ENCODE peak calls at places on chromosomes 12 and 14, in nine cellular contexts. One of them, this sample, is unnamed.

GRCh38 chr12:9872743-9873142 is 3.6 kb upstream of the CLEC2B start:
- DNase-seq in cardiac fibroblast: no peak
- DNase-seq in dorsolateral prefrontal cortex: no peak
- DNase-seq in mammary epithelial cell: peak
- DNase-seq in AG10803: no peak
- DNase-seq in HFFc6: no peak
- DNase-seq in B cell: no peak
- DNase-seq in tibial artery: no peak
- DNase-seq in fibroblast of the aortic adventitia: no peak
- DNase-seq in this sample: no peak

GRCh38 chr12:3885179-3886094 is 12.2 kb upstream of the PARP11 start:
- DNase-seq in cardiac fibroblast: peak
- DNase-seq in dorsolateral prefrontal cortex: no peak
- DNase-seq in mammary epithelial cell: peak
- DNase-seq in AG10803: peak
- DNase-seq in HFFc6: peak
- DNase-seq in B cell: no peak
- DNase-seq in tibial artery: peak
- DNase-seq in fibroblast of the aortic adventitia: peak
- DNase-seq in this sample: no peak

GRCh38 chr14:104966261-104967143 is 11.7 kb downstream of the AHNAK2 start:
- DNase-seq in cardiac fibroblast: no peak
- DNase-seq in dorsolateral prefrontal cortex: no peak
- DNase-seq in mammary epithelial cell: no peak
- DNase-seq in AG10803: no peak
- DNase-seq in HFFc6: no peak
- DNase-seq in B cell: no peak
- DNase-seq in tibial artery: no peak
- DNase-seq in fibroblast of the aortic adventitia: no peak
- DNase-seq in this sample: peak

GRCh38 chr14:82911930-82912329 is 1378.3 kb upstream of the SEL1L start:
- DNase-seq in cardiac fibroblast: no peak
- DNase-seq in dorsolateral prefrontal cortex: no peak
- DNase-seq in mammary epithelial cell: no peak
- DNase-seq in AG10803: no peak
- DNase-seq in HFFc6: no peak
- DNase-seq in B cell: no peak
- DNase-seq in tibial artery: no peak
- DNase-seq in fibroblast of the aortic adventitia: no peak
- DNase-seq in this sample: no peak

GRCh38 chr14:94048676-94049624 is 22.8 kb downstream of the OTUB2 start:
- DNase-seq in cardiac fibroblast: no peak
- DNase-seq in dorsolateral prefrontal cortex: no peak
- DNase-seq in mammary epithelial cell: no peak
- DNase-seq in AG10803: no peak
- DNase-seq in HFFc6: no peak
- DNase-seq in B cell: no peak
- DNase-seq in tibial artery: no peak
- DNase-seq in fibroblast of the aortic adventitia: no peak
- DNase-seq in this sample: no peak

GRCh38 chr12:94140556-94140955 is 7.8 kb upstream of the PLXNC1 start:
- DNase-seq in cardiac fibroblast: peak
- DNase-seq in dorsolateral prefrontal cortex: no peak
- DNase-seq in mammary epithelial cell: no peak
- DNase-seq in AG10803: peak
- DNase-seq in HFFc6: peak
- DNase-seq in B cell: no peak
- DNase-seq in tibial artery: no peak
- DNase-seq in fibroblast of the aortic adventitia: no peak
- DNase-seq in this sample: no peak

GRCh38 chr14:92515510-92516343 is 2.1 kb downstream of the RIN3 start:
- DNase-seq in cardiac fibroblast: no peak
- DNase-seq in dorsolateral prefrontal cortex: no peak
- DNase-seq in mammary epithelial cell: no peak
- DNase-seq in AG10803: no peak
- DNase-seq in HFFc6: no peak
- DNase-seq in B cell: no peak
- DNase-seq in tibial artery: no peak
- DNase-seq in fibroblast of the aortic adventitia: no peak
- DNase-seq in this sample: no peak

GRCh38 chr12:106128526-106129430 is 10.0 kb downstream of the NUAK1 start:
- DNase-seq in cardiac fibroblast: no peak
- DNase-seq in dorsolateral prefrontal cortex: no peak
- DNase-seq in mammary epithelial cell: no peak
- DNase-seq in AG10803: no peak
- DNase-seq in HFFc6: no peak
- DNase-seq in B cell: no peak
- DNase-seq in tibial artery: no peak
- DNase-seq in fibroblast of the aortic adventitia: no peak
- DNase-seq in this sample: no peak

GRCh38 chr14:85439696-85440328 is 90.1 kb upstream of the FLRT2 start:
- DNase-seq in cardiac fibroblast: peak
- DNase-seq in dorsolateral prefrontal cortex: no peak
- DNase-seq in mammary epithelial cell: peak
- DNase-seq in AG10803: peak
- DNase-seq in HFFc6: peak
- DNase-seq in B cell: no peak
- DNase-seq in tibial artery: no peak
- DNase-seq in fibroblast of the aortic adventitia: peak
- DNase-seq in this sample: no peak

GRCh38 chr14:64758025-64758521 is 53.8 kb downstream of the PLEKHG3 start:
- DNase-seq in cardiac fibroblast: peak
- DNase-seq in dorsolateral prefrontal cortex: no peak
- DNase-seq in mammary epithelial cell: peak
- DNase-seq in AG10803: peak
- DNase-seq in HFFc6: no peak
- DNase-seq in B cell: no peak
- DNase-seq in tibial artery: no peak
- DNase-seq in fibroblast of the aortic adventitia: peak
- DNase-seq in this sample: peak

GRCh38 chr12:30965613-30965985 is 39.1 kb downstream of the TSPAN11 start:
- DNase-seq in cardiac fibroblast: no peak
- DNase-seq in dorsolateral prefrontal cortex: no peak
- DNase-seq in mammary epithelial cell: no peak
- DNase-seq in AG10803: no peak
- DNase-seq in HFFc6: no peak
- DNase-seq in B cell: no peak
- DNase-seq in tibial artery: no peak
- DNase-seq in fibroblast of the aortic adventitia: no peak
- DNase-seq in this sample: no peak

GRCh38 chr14:96052541-96053105 is 13.5 kb downstream of the C14orf132 start:
- DNase-seq in cardiac fibroblast: no peak
- DNase-seq in dorsolateral prefrontal cortex: no peak
- DNase-seq in mammary epithelial cell: no peak
- DNase-seq in AG10803: no peak
- DNase-seq in HFFc6: peak
- DNase-seq in B cell: no peak
- DNase-seq in tibial artery: no peak
- DNase-seq in fibroblast of the aortic adventitia: no peak
- DNase-seq in this sample: no peak

GRCh38 chr12:19957578-19957977 is 410.8 kb upstream of the PDE3A start:
- DNase-seq in cardiac fibroblast: no peak
- DNase-seq in dorsolateral prefrontal cortex: no peak
- DNase-seq in mammary epithelial cell: no peak
- DNase-seq in AG10803: peak
- DNase-seq in HFFc6: no peak
- DNase-seq in B cell: no peak
- DNase-seq in tibial artery: no peak
- DNase-seq in fibroblast of the aortic adventitia: no peak
- DNase-seq in this sample: no peak

GRCh38 chr12:103848917-103849491 is 8.0 kb upstream of the NT5DC3 start:
- DNase-seq in cardiac fibroblast: peak
- DNase-seq in dorsolateral prefrontal cortex: no peak
- DNase-seq in mammary epithelial cell: no peak
- DNase-seq in AG10803: no peak
- DNase-seq in HFFc6: no peak
- DNase-seq in B cell: no peak
- DNase-seq in tibial artery: peak
- DNase-seq in fibroblast of the aortic adventitia: peak
- DNase-seq in this sample: no peak

GRCh38 chr12:27969011-27969900 is 3.3 kb downstream of the PTHLH start:
- DNase-seq in cardiac fibroblast: peak
- DNase-seq in dorsolateral prefrontal cortex: no peak
- DNase-seq in mammary epithelial cell: no peak
- DNase-seq in AG10803: no peak
- DNase-seq in HFFc6: peak
- DNase-seq in B cell: no peak
- DNase-seq in tibial artery: peak
- DNase-seq in fibroblast of the aortic adventitia: peak
- DNase-seq in this sample: no peak

GRCh38 chr12:15001733-15002471 is 29.1 kb downstream of the PDE6H start:
- DNase-seq in cardiac fibroblast: peak
- DNase-seq in dorsolateral prefrontal cortex: peak
- DNase-seq in mammary epithelial cell: no peak
- DNase-seq in AG10803: peak
- DNase-seq in HFFc6: no peak
- DNase-seq in B cell: no peak
- DNase-seq in tibial artery: peak
- DNase-seq in fibroblast of the aortic adventitia: peak
- DNase-seq in this sample: no peak

GRCh38 chr12:124848621-124849380 is 14.9 kb downstream of the SCARB1 start:
- DNase-seq in cardiac fibroblast: no peak
- DNase-seq in dorsolateral prefrontal cortex: peak
- DNase-seq in mammary epithelial cell: no peak
- DNase-seq in AG10803: peak
- DNase-seq in HFFc6: no peak
- DNase-seq in B cell: no peak
- DNase-seq in tibial artery: no peak
- DNase-seq in fibroblast of the aortic adventitia: no peak
- DNase-seq in this sample: no peak

GRCh38 chr12:19689801-19690472 is 250.6 kb downstream of the AEBP2 start:
- DNase-seq in cardiac fibroblast: no peak
- DNase-seq in dorsolateral prefrontal cortex: no peak
- DNase-seq in mammary epithelial cell: peak
- DNase-seq in AG10803: no peak
- DNase-seq in HFFc6: no peak
- DNase-seq in B cell: no peak
- DNase-seq in tibial artery: no peak
- DNase-seq in fibroblast of the aortic adventitia: no peak
- DNase-seq in this sample: no peak

GRCh38 chr14:30708157-30708556 is 86.0 kb downstream of the SCFD1 start:
- DNase-seq in cardiac fibroblast: no peak
- DNase-seq in dorsolateral prefrontal cortex: no peak
- DNase-seq in mammary epithelial cell: no peak
- DNase-seq in AG10803: no peak
- DNase-seq in HFFc6: no peak
- DNase-seq in B cell: no peak
- DNase-seq in tibial artery: no peak
- DNase-seq in fibroblast of the aortic adventitia: no peak
- DNase-seq in this sample: no peak
- TF ChIP-seq CTCF in cardiac fibroblast: no peak
- TF ChIP-seq CTCF in dorsolateral prefrontal cortex: no peak
- TF ChIP-seq CTCF in mammary epithelial cell: no peak
- TF ChIP-seq CTCF in AG10803: no peak
- TF ChIP-seq CTCF in HFFc6: no peak
- TF ChIP-seq CTCF in B cell: no peak
- TF ChIP-seq CTCF in tibial artery: no peak
- TF ChIP-seq CTCF in fibroblast of the aortic adventitia: no peak
- TF ChIP-seq CTCF in this sample: no peak

DNA sequence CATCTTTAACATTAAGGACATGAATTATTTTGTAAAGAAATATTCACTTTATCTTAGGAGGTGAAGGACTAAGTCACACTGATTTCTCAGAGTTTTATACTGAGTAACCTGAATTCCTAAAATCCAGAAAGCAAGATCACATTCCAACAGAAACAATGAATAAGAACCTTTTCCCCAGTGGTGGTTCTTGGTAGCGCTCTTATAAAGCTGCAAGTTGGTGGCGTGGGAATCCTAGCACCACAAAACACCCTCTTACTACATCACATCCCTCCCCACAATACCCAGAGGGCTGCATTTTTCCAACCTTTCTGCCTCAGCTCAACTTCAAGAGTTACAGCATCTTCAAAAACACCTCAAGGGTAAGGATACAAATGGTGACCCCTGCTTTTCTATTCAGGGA is 44.0 kb upstream of the SMUG1 start:
- DNase-seq in cardiac fibroblast: peak
- DNase-seq in dorsolateral prefrontal cortex: no peak
- DNase-seq in mammary epithelial cell: no peak
- DNase-seq in AG10803: peak
- DNase-seq in HFFc6: no peak
- DNase-seq in B cell: no peak
- DNase-seq in tibial artery: no peak
- DNase-seq in fibroblast of the aortic adventitia: peak
- DNase-seq in this sample: no peak
- TF ChIP-seq CTCF in cardiac fibroblast: peak
- TF ChIP-seq CTCF in dorsolateral prefrontal cortex: no peak
- TF ChIP-seq CTCF in mammary epithelial cell: peak
- TF ChIP-seq CTCF in AG10803: peak
- TF ChIP-seq CTCF in HFFc6: peak
- TF ChIP-seq CTCF in B cell: no peak
- TF ChIP-seq CTCF in tibial artery: peak
- TF ChIP-seq CTCF in fibroblast of the aortic adventitia: peak
- TF ChIP-seq CTCF in this sample: no peak

GRCh38 chr12:119720349-119720748 is 52.4 kb downstream of the PRKAB1 start:
- DNase-seq in cardiac fibroblast: no peak
- DNase-seq in dorsolateral prefrontal cortex: no peak
- DNase-seq in mammary epithelial cell: no peak
- DNase-seq in AG10803: no peak
- DNase-seq in HFFc6: no peak
- DNase-seq in B cell: no peak
- DNase-seq in tibial artery: no peak
- DNase-seq in fibroblast of the aortic adventitia: no peak
- DNase-seq in this sample: no peak
- TF ChIP-seq CTCF in cardiac fibroblast: no peak
- TF ChIP-seq CTCF in dorsolateral prefrontal cortex: no peak
- TF ChIP-seq CTCF in mammary epithelial cell: no peak
- TF ChIP-seq CTCF in AG10803: no peak
- TF ChIP-seq CTCF in HFFc6: no peak
- TF ChIP-seq CTCF in B cell: no peak
- TF ChIP-seq CTCF in tibial artery: no peak
- TF ChIP-seq CTCF in fibroblast of the aortic adventitia: no peak
- TF ChIP-seq CTCF in this sample: no peak

GRCh38 chr14:36068777-36069534 is 107.6 kb downstream of the PTCSC3 start:
- DNase-seq in cardiac fibroblast: peak
- DNase-seq in dorsolateral prefrontal cortex: no peak
- DNase-seq in mammary epithelial cell: peak
- DNase-seq in AG10803: peak
- DNase-seq in HFFc6: peak
- DNase-seq in B cell: no peak
- DNase-seq in tibial artery: no peak
- DNase-seq in fibroblast of the aortic adventitia: peak
- DNase-seq in this sample: no peak

GRCh38 chr14:36070056-36071043 is 106.2 kb downstream of the PTCSC3 start:
- DNase-seq in cardiac fibroblast: peak
- DNase-seq in dorsolateral prefrontal cortex: peak
- DNase-seq in mammary epithelial cell: peak
- DNase-seq in AG10803: peak
- DNase-seq in HFFc6: peak
- DNase-seq in B cell: no peak
- DNase-seq in tibial artery: no peak
- DNase-seq in fibroblast of the aortic adventitia: peak
- DNase-seq in this sample: peak

GRCh38 chr14:36067428-36068187 is 108.9 kb downstream of the PTCSC3 start:
- DNase-seq in cardiac fibroblast: no peak
- DNase-seq in dorsolateral prefrontal cortex: no peak
- DNase-seq in mammary epithelial cell: no peak
- DNase-seq in AG10803: no peak
- DNase-seq in HFFc6: no peak
- DNase-seq in B cell: no peak
- DNase-seq in tibial artery: no peak
- DNase-seq in fibroblast of the aortic adventitia: no peak
- DNase-seq in this sample: no peak

GRCh38 chr14:36066636-36067035 is 109.9 kb downstream of the PTCSC3 start:
- DNase-seq in cardiac fibroblast: no peak
- DNase-seq in dorsolateral prefrontal cortex: no peak
- DNase-seq in mammary epithelial cell: peak
- DNase-seq in AG10803: no peak
- DNase-seq in HFFc6: no peak
- DNase-seq in B cell: no peak
- DNase-seq in tibial artery: no peak
- DNase-seq in fibroblast of the aortic adventitia: no peak
- DNase-seq in this sample: no peak

GRCh38 chr14:36069535-36069900 is 107.0 kb downstream of the PTCSC3 start:
- DNase-seq in cardiac fibroblast: peak
- DNase-seq in dorsolateral prefrontal cortex: no peak
- DNase-seq in mammary epithelial cell: peak
- DNase-seq in AG10803: peak
- DNase-seq in HFFc6: peak
- DNase-seq in B cell: no peak
- DNase-seq in tibial artery: no peak
- DNase-seq in fibroblast of the aortic adventitia: peak
- DNase-seq in this sample: peak
- TF ChIP-seq CTCF in cardiac fibroblast: peak
- TF ChIP-seq CTCF in dorsolateral prefrontal cortex: peak
- TF ChIP-seq CTCF in mammary epithelial cell: peak
- TF ChIP-seq CTCF in AG10803: peak
- TF ChIP-seq CTCF in HFFc6: peak
- TF ChIP-seq CTCF in B cell: no peak
- TF ChIP-seq CTCF in tibial artery: no peak
- TF ChIP-seq CTCF in fibroblast of the aortic adventitia: peak
- TF ChIP-seq CTCF in this sample: peak